ENCODE peak calls at places on chromosome 3, in four cellular contexts. One of them, this sample, is unnamed.

GRCh38 chr3:25428003-25428861 is at the start of gene RARB:
- DNase-seq in GM12878: no peak
- DNase-seq in IMR-90: peak; percentile 81
- DNase-seq in K562: peak; percentile 51
- DNase-seq in this sample: peak; percentile 80

GRCh38 chr3:113746955-113747718 is at the start of gene ATP6V1A:
- DNase-seq in GM12878: no peak
- DNase-seq in IMR-90: no peak
- DNase-seq in K562: peak; percentile 78
- DNase-seq in this sample: peak; percentile 76

GRCh38 chr3:12808587-12808986 is 12.1 kb downstream of the CAND2 start:
- DNase-seq in GM12878: no peak
- DNase-seq in IMR-90: no peak
- DNase-seq in K562: no peak
- DNase-seq in this sample: no peak

GRCh38 chr3:3991598-3991997 is 192.4 kb downstream of the LRRN1 start:
- DNase-seq in GM12878: no peak
- DNase-seq in IMR-90: no peak
- DNase-seq in K562: no peak
- DNase-seq in this sample: no peak

GRCh38 chr3:49255686-49256085 is 21.3 kb downstream of the C3orf62 start:
- DNase-seq in GM12878: no peak
- DNase-seq in IMR-90: no peak
- DNase-seq in K562: no peak
- DNase-seq in this sample: no peak

GRCh38 chr3:145963111-145963510 is 197.9 kb downstream of the PLOD2 start:
- DNase-seq in GM12878: no peak
- DNase-seq in IMR-90: no peak
- DNase-seq in K562: no peak
- DNase-seq in this sample: no peak

GRCh38 chr3:12323237-12323636 is 34.4 kb downstream of the PPARG start:
- DNase-seq in GM12878: no peak
- DNase-seq in IMR-90: no peak
- DNase-seq in K562: no peak
- DNase-seq in this sample: no peak

GRCh38 chr3:180036092-180036677 is 552 bp downstream of the PEX5L start:
- DNase-seq in GM12878: no peak
- DNase-seq in IMR-90: no peak
- DNase-seq in K562: no peak
- DNase-seq in this sample: no peak

GRCh38 chr3:16498130-16498890 is 15.2 kb downstream of the RFTN1 start:
- DNase-seq in GM12878: no peak
- DNase-seq in IMR-90: no peak
- DNase-seq in K562: no peak
- DNase-seq in this sample: no peak

GRCh38 chr3:78003090-78003489 is 963.2 kb downstream of the ROBO2 start:
- DNase-seq in GM12878: no peak
- DNase-seq in IMR-90: no peak
- DNase-seq in K562: no peak
- DNase-seq in this sample: no peak

GRCh38 chr3:99809565-99809964 is 8.1 kb upstream of the CMSS1 start:
- DNase-seq in GM12878: no peak
- DNase-seq in IMR-90: no peak
- DNase-seq in K562: no peak
- DNase-seq in this sample: no peak

GRCh38 chr3:79515072-79515471 is 252.7 kb downstream of the ROBO1 start:
- DNase-seq in GM12878: no peak
- DNase-seq in IMR-90: no peak
- DNase-seq in K562: no peak
- DNase-seq in this sample: no peak

GRCh38 chr3:160941885-160942494 is 163.2 kb downstream of the B3GALNT1 start:
- DNase-seq in GM12878: peak; percentile 41
- DNase-seq in IMR-90: peak; percentile 61
- DNase-seq in K562: peak; percentile 31
- DNase-seq in this sample: peak; percentile 65

GRCh38 chr3:56758539-56758981 is 43.2 kb downstream of the ARHGEF3 start:
- DNase-seq in GM12878: peak; percentile 87
- DNase-seq in IMR-90: peak; percentile 91
- DNase-seq in K562: no peak
- DNase-seq in this sample: peak; percentile 61

GRCh38 chr3:105394177-105394576 is 27.5 kb downstream of the ALCAM start:
- DNase-seq in GM12878: no peak
- DNase-seq in IMR-90: no peak
- DNase-seq in K562: no peak
- DNase-seq in this sample: no peak

GRCh38 chr3:154885016-154885415 is 195.1 kb upstream of the MME start:
- DNase-seq in GM12878: no peak
- DNase-seq in IMR-90: peak; percentile 89
- DNase-seq in K562: no peak
- DNase-seq in this sample: no peak

GRCh38 chr3:88807471-88808090 is 299.8 kb upstream of the EPHA3 start:
- DNase-seq in GM12878: no peak
- DNase-seq in IMR-90: peak; percentile 74
- DNase-seq in K562: no peak
- DNase-seq in this sample: no peak

GRCh38 chr3:72887723-72888545 is at the start of gene GXYLT2:
- DNase-seq in GM12878: no peak
- DNase-seq in IMR-90: peak; percentile 71
- DNase-seq in K562: peak; percentile 64
- DNase-seq in this sample: peak; percentile 58

GRCh38 chr3:12138044-12138443 is 20.7 kb downstream of the TIMP4 start:
- DNase-seq in GM12878: no peak
- DNase-seq in IMR-90: peak; percentile 24
- DNase-seq in K562: peak; percentile 28
- DNase-seq in this sample: peak; percentile 65

DNA sequence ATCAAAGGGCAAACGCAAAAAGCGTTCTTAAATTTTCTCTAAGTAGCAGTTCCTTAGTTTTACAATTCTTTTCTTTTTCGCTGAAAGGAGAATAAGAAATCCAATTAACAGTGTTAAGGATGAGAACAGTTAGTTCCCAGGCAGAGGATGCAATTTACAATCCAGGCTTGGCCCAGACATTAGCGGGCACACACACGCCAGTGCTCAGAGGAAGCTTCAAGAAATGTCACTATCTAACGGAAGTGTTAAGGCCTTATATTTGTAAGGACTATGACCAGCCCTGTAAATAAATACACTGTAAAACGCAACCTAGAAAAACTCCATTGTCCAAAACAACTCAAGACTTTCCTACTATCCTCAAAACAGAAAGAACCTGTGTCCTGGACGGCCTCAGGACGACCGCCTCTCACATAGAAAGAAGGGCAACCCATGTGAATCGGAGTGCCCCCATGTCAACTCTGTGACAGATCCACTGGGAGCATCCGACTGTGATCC is 1.3 kb downstream of the ACAP2 start:
- DNase-seq in GM12878: no peak
- DNase-seq in IMR-90: peak; percentile 11
- DNase-seq in K562: no peak
- DNase-seq in this sample: peak; percentile 58
- TF ChIP-seq ELK1 in GM12878: no peak
- TF ChIP-seq ELK1 in IMR-90: no peak
- TF ChIP-seq ELK1 in K562: no peak
- TF ChIP-seq ELK1 in this sample: no peak

GRCh38 chr3:54663558-54664114 is 264.2 kb downstream of the LRTM1 start:
- DNase-seq in GM12878: no peak
- DNase-seq in IMR-90: no peak
- DNase-seq in K562: no peak
- DNase-seq in this sample: no peak
- TF ChIP-seq ELK1 in GM12878: no peak
- TF ChIP-seq ELK1 in IMR-90: no peak
- TF ChIP-seq ELK1 in K562: no peak
- TF ChIP-seq ELK1 in this sample: no peak

DNA sequence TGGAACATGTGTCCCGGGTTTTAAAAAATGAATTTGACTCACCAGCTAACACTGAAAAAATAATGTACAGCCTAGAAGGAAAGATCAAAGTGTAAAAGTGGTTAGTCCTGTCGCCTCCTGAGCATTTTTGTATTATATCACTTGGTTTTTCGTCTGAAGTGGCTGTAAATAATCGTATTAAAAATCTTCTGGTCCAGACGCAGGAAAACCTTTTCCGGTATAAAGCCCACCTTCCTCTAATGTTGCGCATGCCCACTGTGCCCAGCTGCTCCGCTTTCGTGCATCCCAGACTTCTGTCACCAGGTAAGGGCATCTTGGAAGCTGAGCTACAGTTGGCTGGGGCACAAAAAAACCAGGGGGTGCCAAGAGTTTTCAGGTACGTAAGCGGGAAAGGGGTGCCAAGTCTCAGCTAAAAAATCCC is 656 bp upstream of the MYNN start:
- DNase-seq in GM12878: peak; percentile 59
- DNase-seq in IMR-90: peak; percentile 81
- DNase-seq in K562: peak; percentile 61
- DNase-seq in this sample: peak; percentile 56
- TF ChIP-seq ELK1 in GM12878: no peak
- TF ChIP-seq ELK1 in IMR-90: no peak
- TF ChIP-seq ELK1 in K562: no peak
- TF ChIP-seq ELK1 in this sample: no peak

GRCh38 chr3:136432685-136433084 is 182.5 kb downstream of the PCCB start:
- DNase-seq in GM12878: no peak
- DNase-seq in IMR-90: no peak
- DNase-seq in K562: no peak
- DNase-seq in this sample: no peak

DNA sequence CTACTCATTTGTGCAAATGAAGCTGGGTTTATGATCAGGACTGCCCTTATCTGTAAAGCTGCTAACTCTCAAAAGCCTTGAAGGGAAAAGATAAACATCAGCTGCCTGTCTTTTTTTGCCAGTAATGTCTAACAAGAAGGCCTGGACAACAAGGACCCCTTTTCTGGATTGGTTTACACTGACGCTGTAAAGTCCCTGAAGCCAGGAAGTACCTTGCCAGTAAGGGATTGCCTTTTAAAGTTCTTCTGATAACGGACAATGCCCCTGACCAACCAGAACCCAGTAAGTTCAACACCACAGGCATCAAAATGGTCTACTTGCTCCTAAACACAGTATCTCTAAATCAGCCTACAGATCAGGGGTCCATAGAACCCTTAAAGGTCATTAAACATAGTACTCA is 178.0 kb downstream of the PCCB start:
- DNase-seq in GM12878: no peak
- DNase-seq in IMR-90: no peak
- DNase-seq in K562: no peak
- DNase-seq in this sample: no peak
- TF ChIP-seq ELK1 in GM12878: no peak
- TF ChIP-seq ELK1 in IMR-90: no peak
- TF ChIP-seq ELK1 in K562: no peak
- TF ChIP-seq ELK1 in this sample: no peak

GRCh38 chr3:126494831-126495230 is 19.1 kb upstream of the ZXDC start:
- DNase-seq in GM12878: no peak
- DNase-seq in IMR-90: no peak
- DNase-seq in K562: no peak
- DNase-seq in this sample: no peak
- TF ChIP-seq ELK1 in GM12878: no peak
- TF ChIP-seq ELK1 in IMR-90: no peak
- TF ChIP-seq ELK1 in K562: no peak
- TF ChIP-seq ELK1 in this sample: no peak

GRCh38 chr3:33787328-33788009 is 11.0 kb upstream of the PDCD6IP start:
- DNase-seq in GM12878: no peak
- DNase-seq in IMR-90: peak; percentile 72
- DNase-seq in K562: peak; percentile 77
- DNase-seq in this sample: peak; percentile 72

GRCh38 chr3:33791477-33792166 is 6.8 kb upstream of the PDCD6IP start:
- DNase-seq in GM12878: no peak
- DNase-seq in IMR-90: peak; percentile 41
- DNase-seq in K562: peak; percentile 84
- DNase-seq in this sample: peak; percentile 92

GRCh38 chr3:33790091-33790490 is 8.3 kb upstream of the PDCD6IP start:
- DNase-seq in GM12878: no peak
- DNase-seq in IMR-90: no peak
- DNase-seq in K562: no peak
- DNase-seq in this sample: peak; percentile 25

GRCh38 chr3:33786565-33787327 is 11.7 kb upstream of the PDCD6IP start:
- DNase-seq in GM12878: no peak
- DNase-seq in IMR-90: no peak
- DNase-seq in K562: no peak
- DNase-seq in this sample: no peak

DNA sequence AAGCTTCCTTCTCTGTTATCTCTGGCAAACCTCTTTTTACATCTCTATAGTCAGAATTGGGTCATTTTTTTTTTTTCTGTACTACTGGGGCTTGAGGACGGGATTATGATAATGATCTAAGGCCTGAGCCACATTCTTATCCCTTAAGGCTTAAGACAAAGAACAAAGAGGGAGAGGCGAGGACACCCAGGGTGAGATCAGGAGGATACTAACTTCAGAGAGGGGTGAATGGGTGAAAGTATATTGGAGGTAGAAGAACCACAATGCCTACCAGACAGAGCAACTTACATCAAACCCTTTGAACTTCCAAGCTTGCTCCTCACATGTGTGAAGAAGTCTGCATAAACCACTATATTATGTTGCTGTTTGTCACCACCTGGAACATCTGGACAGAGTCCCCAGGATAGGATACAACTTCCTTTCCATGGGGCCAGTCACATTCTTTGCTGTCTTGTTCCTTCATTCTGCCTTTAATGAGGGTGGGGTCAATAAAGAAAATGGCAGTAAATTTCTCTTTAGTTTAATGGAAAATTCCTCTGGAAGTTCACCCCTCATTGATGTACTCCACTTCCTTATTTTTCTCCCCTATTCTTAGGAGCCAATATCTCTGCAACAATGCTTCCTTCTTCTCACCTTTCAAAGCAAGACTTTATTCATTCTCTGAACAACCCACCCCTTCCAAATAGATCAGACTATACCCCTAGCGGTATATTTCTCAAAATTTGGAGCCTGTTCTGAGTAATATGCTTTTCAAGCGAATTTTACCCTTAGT is 9.1 kb upstream of the PDCD6IP start:
- DNase-seq in GM12878: no peak
- DNase-seq in IMR-90: no peak
- DNase-seq in K562: no peak
- DNase-seq in this sample: no peak
- TF ChIP-seq ELK1 in GM12878: no peak
- TF ChIP-seq ELK1 in IMR-90: no peak
- TF ChIP-seq ELK1 in K562: no peak
- TF ChIP-seq ELK1 in this sample: no peak